ENCODE peak calls at places on chromosome 17, in nine cellular contexts. One of them, this sample, is unnamed.

GRCh38 chr17:77893144-77894044 is 65.1 kb upstream of the TNRC6C start:
- DNase-seq in EL: no peak
- DNase-seq in heart left ventricle: no peak
- DNase-seq in tibial nerve: no peak
- DNase-seq in mesenteric fat pad: peak
- DNase-seq in activated CD8-positive, alpha-beta memory T cell treated with anti-CD3 and anti-CD28 coated beads, Interleukin-2, amount 10 ng/mL, durations not matched to agents 7 days and 5 days: peak
- DNase-seq in substantia nigra: no peak
- DNase-seq in non-pigmented ciliary epithelial cell: no peak
- DNase-seq in mucosa of descending colon: no peak
- DNase-seq in this sample: no peak

GRCh38 chr17:39716073-39716818 is 14.1 kb downstream of the MIEN1 start:
- DNase-seq in heart left ventricle: peak
- DNase-seq in activated CD8-positive, alpha-beta memory T cell treated with anti-CD3 and anti-CD28 coated beads, Interleukin-2, amount 10 ng/mL, durations not matched to agents 7 days and 5 days: no peak
- DNase-seq in EL: no peak
- DNase-seq in non-pigmented ciliary epithelial cell: no peak
- DNase-seq in substantia nigra: no peak
- DNase-seq in mesenteric fat pad: no peak
- DNase-seq in mucosa of descending colon: peak
- DNase-seq in tibial nerve: no peak
- DNase-seq in this sample: no peak

GRCh38 chr17:41785091-41785875 is 1.2 kb downstream of the JUP start:
- DNase-seq in tibial nerve: no peak
- DNase-seq in activated CD8-positive, alpha-beta memory T cell treated with anti-CD3 and anti-CD28 coated beads, Interleukin-2, amount 10 ng/mL, durations not matched to agents 7 days and 5 days: no peak
- DNase-seq in mesenteric fat pad: no peak
- DNase-seq in non-pigmented ciliary epithelial cell: no peak
- DNase-seq in EL: no peak
- DNase-seq in substantia nigra: no peak
- DNase-seq in heart left ventricle: peak
- DNase-seq in mucosa of descending colon: no peak
- DNase-seq in this sample: no peak

GRCh38 chr17:68835061-68835460 is 120.1 kb downstream of the ABCA8 start:
- DNase-seq in substantia nigra: no peak
- DNase-seq in mucosa of descending colon: no peak
- DNase-seq in heart left ventricle: no peak
- DNase-seq in EL: no peak
- DNase-seq in activated CD8-positive, alpha-beta memory T cell treated with anti-CD3 and anti-CD28 coated beads, Interleukin-2, amount 10 ng/mL, durations not matched to agents 7 days and 5 days: no peak
- DNase-seq in mesenteric fat pad: no peak
- DNase-seq in tibial nerve: no peak
- DNase-seq in non-pigmented ciliary epithelial cell: no peak
- DNase-seq in this sample: no peak

GRCh38 chr17:8420041-8420934 is 15.4 kb upstream of the NDEL1 start:
- DNase-seq in mesenteric fat pad: no peak
- DNase-seq in tibial nerve: no peak
- DNase-seq in substantia nigra: peak
- DNase-seq in heart left ventricle: peak
- DNase-seq in non-pigmented ciliary epithelial cell: no peak
- DNase-seq in mucosa of descending colon: no peak
- DNase-seq in EL: peak
- DNase-seq in activated CD8-positive, alpha-beta memory T cell treated with anti-CD3 and anti-CD28 coated beads, Interleukin-2, amount 10 ng/mL, durations not matched to agents 7 days and 5 days: no peak
- DNase-seq in this sample: no peak

GRCh38 chr17:39236383-39236927 is 10.7 kb upstream of the STAC2 start:
- DNase-seq in tibial nerve: no peak
- DNase-seq in heart left ventricle: no peak
- DNase-seq in activated CD8-positive, alpha-beta memory T cell treated with anti-CD3 and anti-CD28 coated beads, Interleukin-2, amount 10 ng/mL, durations not matched to agents 7 days and 5 days: no peak
- DNase-seq in mucosa of descending colon: no peak
- DNase-seq in mesenteric fat pad: no peak
- DNase-seq in substantia nigra: no peak
- DNase-seq in EL: no peak
- DNase-seq in non-pigmented ciliary epithelial cell: no peak
- DNase-seq in this sample: no peak

GRCh38 chr17:68351395-68351794 is 60.1 kb downstream of the ARSG start:
- DNase-seq in mucosa of descending colon: no peak
- DNase-seq in tibial nerve: no peak
- DNase-seq in EL: peak
- DNase-seq in mesenteric fat pad: no peak
- DNase-seq in substantia nigra: no peak
- DNase-seq in non-pigmented ciliary epithelial cell: no peak
- DNase-seq in heart left ventricle: peak
- DNase-seq in activated CD8-positive, alpha-beta memory T cell treated with anti-CD3 and anti-CD28 coated beads, Interleukin-2, amount 10 ng/mL, durations not matched to agents 7 days and 5 days: no peak
- DNase-seq in this sample: no peak

GRCh38 chr17:77601054-77601979 is 357.2 kb upstream of the TNRC6C start:
- DNase-seq in substantia nigra: no peak
- DNase-seq in tibial nerve: no peak
- DNase-seq in EL: no peak
- DNase-seq in activated CD8-positive, alpha-beta memory T cell treated with anti-CD3 and anti-CD28 coated beads, Interleukin-2, amount 10 ng/mL, durations not matched to agents 7 days and 5 days: no peak
- DNase-seq in non-pigmented ciliary epithelial cell: no peak
- DNase-seq in mucosa of descending colon: no peak
- DNase-seq in heart left ventricle: peak
- DNase-seq in mesenteric fat pad: peak
- DNase-seq in this sample: no peak

GRCh38 chr17:10666921-10667320 is 9.8 kb upstream of the MYH3 start:
- DNase-seq in mesenteric fat pad: no peak
- DNase-seq in tibial nerve: no peak
- DNase-seq in activated CD8-positive, alpha-beta memory T cell treated with anti-CD3 and anti-CD28 coated beads, Interleukin-2, amount 10 ng/mL, durations not matched to agents 7 days and 5 days: no peak
- DNase-seq in substantia nigra: no peak
- DNase-seq in non-pigmented ciliary epithelial cell: no peak
- DNase-seq in EL: no peak
- DNase-seq in mucosa of descending colon: no peak
- DNase-seq in heart left ventricle: no peak
- DNase-seq in this sample: no peak

GRCh38 chr17:62822080-62822904 is 14.2 kb upstream of the MARCHF10 start:
- DNase-seq in mucosa of descending colon: no peak
- DNase-seq in mesenteric fat pad: no peak
- DNase-seq in tibial nerve: no peak
- DNase-seq in non-pigmented ciliary epithelial cell: no peak
- DNase-seq in substantia nigra: no peak
- DNase-seq in heart left ventricle: no peak
- DNase-seq in EL: no peak
- DNase-seq in activated CD8-positive, alpha-beta memory T cell treated with anti-CD3 and anti-CD28 coated beads, Interleukin-2, amount 10 ng/mL, durations not matched to agents 7 days and 5 days: peak
- DNase-seq in this sample: no peak

GRCh38 chr17:31339906-31340661 is 18.7 kb upstream of the EVI2A start:
- DNase-seq in activated CD8-positive, alpha-beta memory T cell treated with anti-CD3 and anti-CD28 coated beads, Interleukin-2, amount 10 ng/mL, durations not matched to agents 7 days and 5 days: no peak
- DNase-seq in substantia nigra: no peak
- DNase-seq in mesenteric fat pad: no peak
- DNase-seq in heart left ventricle: no peak
- DNase-seq in tibial nerve: no peak
- DNase-seq in mucosa of descending colon: no peak
- DNase-seq in EL: peak
- DNase-seq in non-pigmented ciliary epithelial cell: peak
- DNase-seq in this sample: no peak

GRCh38 chr17:56834380-56835258 is 668 bp downstream of the DGKE start:
- DNase-seq in substantia nigra: peak
- DNase-seq in mucosa of descending colon: peak
- DNase-seq in non-pigmented ciliary epithelial cell: no peak
- DNase-seq in EL: peak
- DNase-seq in heart left ventricle: peak
- DNase-seq in activated CD8-positive, alpha-beta memory T cell treated with anti-CD3 and anti-CD28 coated beads, Interleukin-2, amount 10 ng/mL, durations not matched to agents 7 days and 5 days: peak
- DNase-seq in mesenteric fat pad: no peak
- DNase-seq in tibial nerve: no peak
- DNase-seq in this sample: peak

GRCh38 chr17:72119280-72119962 is 1.4 kb upstream of the SOX9 start:
- DNase-seq in EL: no peak
- DNase-seq in non-pigmented ciliary epithelial cell: no peak
- DNase-seq in mucosa of descending colon: no peak
- DNase-seq in heart left ventricle: no peak
- DNase-seq in activated CD8-positive, alpha-beta memory T cell treated with anti-CD3 and anti-CD28 coated beads, Interleukin-2, amount 10 ng/mL, durations not matched to agents 7 days and 5 days: no peak
- DNase-seq in substantia nigra: no peak
- DNase-seq in mesenteric fat pad: no peak
- DNase-seq in tibial nerve: no peak
- DNase-seq in this sample: no peak

GRCh38 chr17:76556759-76557367 is 17.0 kb downstream of the PRCD start:
- DNase-seq in tibial nerve: no peak
- DNase-seq in activated CD8-positive, alpha-beta memory T cell treated with anti-CD3 and anti-CD28 coated beads, Interleukin-2, amount 10 ng/mL, durations not matched to agents 7 days and 5 days: no peak
- DNase-seq in non-pigmented ciliary epithelial cell: no peak
- DNase-seq in EL: peak
- DNase-seq in mesenteric fat pad: no peak
- DNase-seq in mucosa of descending colon: no peak
- DNase-seq in substantia nigra: no peak
- DNase-seq in heart left ventricle: no peak
- DNase-seq in this sample: no peak

GRCh38 chr17:49055181-49055927 is 58.2 kb downstream of the IGF2BP1 start:
- DNase-seq in substantia nigra: no peak
- DNase-seq in heart left ventricle: no peak
- DNase-seq in EL: no peak
- DNase-seq in non-pigmented ciliary epithelial cell: no peak
- DNase-seq in mesenteric fat pad: no peak
- DNase-seq in activated CD8-positive, alpha-beta memory T cell treated with anti-CD3 and anti-CD28 coated beads, Interleukin-2, amount 10 ng/mL, durations not matched to agents 7 days and 5 days: no peak
- DNase-seq in mucosa of descending colon: no peak
- DNase-seq in tibial nerve: no peak
- DNase-seq in this sample: no peak

GRCh38 chr17:14506364-14506763 is 205.5 kb downstream of the HS3ST3B1 start:
- DNase-seq in EL: no peak
- DNase-seq in heart left ventricle: no peak
- DNase-seq in mesenteric fat pad: no peak
- DNase-seq in activated CD8-positive, alpha-beta memory T cell treated with anti-CD3 and anti-CD28 coated beads, Interleukin-2, amount 10 ng/mL, durations not matched to agents 7 days and 5 days: no peak
- DNase-seq in non-pigmented ciliary epithelial cell: no peak
- DNase-seq in mucosa of descending colon: no peak
- DNase-seq in tibial nerve: no peak
- DNase-seq in substantia nigra: no peak
- DNase-seq in this sample: no peak

GRCh38 chr17:33049781-33050414 is 58.3 kb downstream of the SPACA3 start:
- DNase-seq in EL: peak
- DNase-seq in heart left ventricle: peak
- DNase-seq in activated CD8-positive, alpha-beta memory T cell treated with anti-CD3 and anti-CD28 coated beads, Interleukin-2, amount 10 ng/mL, durations not matched to agents 7 days and 5 days: peak
- DNase-seq in mesenteric fat pad: no peak
- DNase-seq in substantia nigra: no peak
- DNase-seq in non-pigmented ciliary epithelial cell: peak
- DNase-seq in tibial nerve: no peak
- DNase-seq in mucosa of descending colon: no peak
- DNase-seq in this sample: peak

GRCh38 chr17:72775237-72775636 is 317.3 kb downstream of the SLC39A11 start:
- DNase-seq in EL: no peak
- DNase-seq in heart left ventricle: no peak
- DNase-seq in tibial nerve: no peak
- DNase-seq in mesenteric fat pad: no peak
- DNase-seq in activated CD8-positive, alpha-beta memory T cell treated with anti-CD3 and anti-CD28 coated beads, Interleukin-2, amount 10 ng/mL, durations not matched to agents 7 days and 5 days: no peak
- DNase-seq in substantia nigra: no peak
- DNase-seq in mucosa of descending colon: no peak
- DNase-seq in non-pigmented ciliary epithelial cell: no peak
- DNase-seq in this sample: no peak

GRCh38 chr17:14753383-14753782 is 452.5 kb downstream of the HS3ST3B1 start:
- DNase-seq in EL: no peak
- DNase-seq in mesenteric fat pad: no peak
- DNase-seq in mucosa of descending colon: no peak
- DNase-seq in substantia nigra: no peak
- DNase-seq in activated CD8-positive, alpha-beta memory T cell treated with anti-CD3 and anti-CD28 coated beads, Interleukin-2, amount 10 ng/mL, durations not matched to agents 7 days and 5 days: no peak
- DNase-seq in heart left ventricle: no peak
- DNase-seq in non-pigmented ciliary epithelial cell: no peak
- DNase-seq in tibial nerve: no peak
- DNase-seq in this sample: no peak

GRCh38 chr17:27293898-27294688 is at the start of gene WSB1:
- DNase-seq in activated CD8-positive, alpha-beta memory T cell treated with anti-CD3 and anti-CD28 coated beads, Interleukin-2, amount 10 ng/mL, durations not matched to agents 7 days and 5 days: peak
- DNase-seq in heart left ventricle: peak
- DNase-seq in substantia nigra: peak
- DNase-seq in EL: peak
- DNase-seq in tibial nerve: peak
- DNase-seq in mucosa of descending colon: peak
- DNase-seq in non-pigmented ciliary epithelial cell: peak
- DNase-seq in mesenteric fat pad: peak
- DNase-seq in this sample: peak

GRCh38 chr17:14052886-14053615 is 16.3 kb upstream of the COX10 start:
- DNase-seq in activated CD8-positive, alpha-beta memory T cell treated with anti-CD3 and anti-CD28 coated beads, Interleukin-2, amount 10 ng/mL, durations not matched to agents 7 days and 5 days: no peak
- DNase-seq in tibial nerve: no peak
- DNase-seq in EL: no peak
- DNase-seq in non-pigmented ciliary epithelial cell: no peak
- DNase-seq in substantia nigra: no peak
- DNase-seq in mucosa of descending colon: no peak
- DNase-seq in mesenteric fat pad: no peak
- DNase-seq in heart left ventricle: no peak
- DNase-seq in this sample: no peak

GRCh38 chr17:47205419-47205963 is 3.7 kb upstream of the MYL4 start:
- DNase-seq in EL: peak
- DNase-seq in mucosa of descending colon: peak
- DNase-seq in non-pigmented ciliary epithelial cell: peak
- DNase-seq in activated CD8-positive, alpha-beta memory T cell treated with anti-CD3 and anti-CD28 coated beads, Interleukin-2, amount 10 ng/mL, durations not matched to agents 7 days and 5 days: peak
- DNase-seq in tibial nerve: peak
- DNase-seq in substantia nigra: peak
- DNase-seq in heart left ventricle: peak
- DNase-seq in mesenteric fat pad: no peak
- DNase-seq in this sample: peak

GRCh38 chr17:48011405-48012150 is 26.0 kb downstream of the COPZ2 start:
- DNase-seq in substantia nigra: no peak
- DNase-seq in activated CD8-positive, alpha-beta memory T cell treated with anti-CD3 and anti-CD28 coated beads, Interleukin-2, amount 10 ng/mL, durations not matched to agents 7 days and 5 days: peak
- DNase-seq in mucosa of descending colon: no peak
- DNase-seq in non-pigmented ciliary epithelial cell: no peak
- DNase-seq in tibial nerve: no peak
- DNase-seq in EL: peak
- DNase-seq in heart left ventricle: no peak
- DNase-seq in mesenteric fat pad: no peak
- DNase-seq in this sample: peak

GRCh38 chr17:81309140-81309858 is 14.2 kb upstream of the SLC38A10 start:
- DNase-seq in mucosa of descending colon: peak
- DNase-seq in non-pigmented ciliary epithelial cell: no peak
- DNase-seq in mesenteric fat pad: peak
- DNase-seq in activated CD8-positive, alpha-beta memory T cell treated with anti-CD3 and anti-CD28 coated beads, Interleukin-2, amount 10 ng/mL, durations not matched to agents 7 days and 5 days: peak
- DNase-seq in tibial nerve: peak
- DNase-seq in EL: peak
- DNase-seq in substantia nigra: peak
- DNase-seq in heart left ventricle: peak
- DNase-seq in this sample: peak

GRCh38 chr17:74042241-74042640 is 161.2 kb upstream of the RPL38 start:
- DNase-seq in heart left ventricle: no peak
- DNase-seq in mesenteric fat pad: no peak
- DNase-seq in tibial nerve: no peak
- DNase-seq in activated CD8-positive, alpha-beta memory T cell treated with anti-CD3 and anti-CD28 coated beads, Interleukin-2, amount 10 ng/mL, durations not matched to agents 7 days and 5 days: no peak
- DNase-seq in substantia nigra: peak
- DNase-seq in non-pigmented ciliary epithelial cell: no peak
- DNase-seq in EL: no peak
- DNase-seq in mucosa of descending colon: no peak
- DNase-seq in this sample: no peak

GRCh38 chr17:933168-934083 is 46.1 kb downstream of the NXN start:
- DNase-seq in EL: peak
- DNase-seq in heart left ventricle: no peak
- DNase-seq in non-pigmented ciliary epithelial cell: peak
- DNase-seq in substantia nigra: no peak
- DNase-seq in mesenteric fat pad: no peak
- DNase-seq in activated CD8-positive, alpha-beta memory T cell treated with anti-CD3 and anti-CD28 coated beads, Interleukin-2, amount 10 ng/mL, durations not matched to agents 7 days and 5 days: no peak
- DNase-seq in mucosa of descending colon: peak
- DNase-seq in tibial nerve: no peak
- DNase-seq in this sample: no peak

GRCh38 chr17:2189231-2189630 is 114.4 kb downstream of the SMG6 start:
- DNase-seq in mucosa of descending colon: no peak
- DNase-seq in mesenteric fat pad: no peak
- DNase-seq in non-pigmented ciliary epithelial cell: no peak
- DNase-seq in activated CD8-positive, alpha-beta memory T cell treated with anti-CD3 and anti-CD28 coated beads, Interleukin-2, amount 10 ng/mL, durations not matched to agents 7 days and 5 days: no peak
- DNase-seq in tibial nerve: no peak
- DNase-seq in EL: no peak
- DNase-seq in heart left ventricle: no peak
- DNase-seq in substantia nigra: no peak
- DNase-seq in this sample: no peak

GRCh38 chr17:17088104-17088485 is 45.8 kb downstream of the MPRIP start:
- DNase-seq in activated CD8-positive, alpha-beta memory T cell treated with anti-CD3 and anti-CD28 coated beads, Interleukin-2, amount 10 ng/mL, durations not matched to agents 7 days and 5 days: no peak
- DNase-seq in heart left ventricle: no peak
- DNase-seq in mesenteric fat pad: peak
- DNase-seq in non-pigmented ciliary epithelial cell: no peak
- DNase-seq in substantia nigra: no peak
- DNase-seq in EL: no peak
- DNase-seq in mucosa of descending colon: no peak
- DNase-seq in tibial nerve: peak
- DNase-seq in this sample: no peak

GRCh38 chr17:38430316-38430715 is 2.1 kb downstream of the ARHGAP23 start:
- DNase-seq in mucosa of descending colon: no peak
- DNase-seq in non-pigmented ciliary epithelial cell: no peak
- DNase-seq in heart left ventricle: no peak
- DNase-seq in mesenteric fat pad: no peak
- DNase-seq in tibial nerve: no peak
- DNase-seq in activated CD8-positive, alpha-beta memory T cell treated with anti-CD3 and anti-CD28 coated beads, Interleukin-2, amount 10 ng/mL, durations not matched to agents 7 days and 5 days: no peak
- DNase-seq in substantia nigra: no peak
- DNase-seq in EL: no peak
- DNase-seq in this sample: no peak

GRCh38 chr17:15464211-15464610 is 3.2 kb downstream of the CDRT4 start:
- DNase-seq in heart left ventricle: no peak
- DNase-seq in EL: no peak
- DNase-seq in activated CD8-positive, alpha-beta memory T cell treated with anti-CD3 and anti-CD28 coated beads, Interleukin-2, amount 10 ng/mL, durations not matched to agents 7 days and 5 days: no peak
- DNase-seq in mesenteric fat pad: peak
- DNase-seq in mucosa of descending colon: no peak
- DNase-seq in non-pigmented ciliary epithelial cell: no peak
- DNase-seq in substantia nigra: no peak
- DNase-seq in tibial nerve: no peak
- DNase-seq in this sample: no peak

GRCh38 chr17:61362396-61362795 is 37.2 kb upstream of the TBX2 start:
- DNase-seq in non-pigmented ciliary epithelial cell: no peak
- DNase-seq in tibial nerve: no peak
- DNase-seq in activated CD8-positive, alpha-beta memory T cell treated with anti-CD3 and anti-CD28 coated beads, Interleukin-2, amount 10 ng/mL, durations not matched to agents 7 days and 5 days: no peak
- DNase-seq in mesenteric fat pad: no peak
- DNase-seq in heart left ventricle: no peak
- DNase-seq in substantia nigra: no peak
- DNase-seq in mucosa of descending colon: no peak
- DNase-seq in EL: no peak
- DNase-seq in this sample: no peak

This sample was measured in NK-92 treated with Interleukin-12 subunit alpha and Interleukin-12 subunit beta, amount 100 ng/mL, for 24 hours.